ENCODE peak calls at places on chromosomes 1 and 21, in eight cellular contexts. One of them, this sample, is unnamed.

GRCh38 chr1:180155202-180155682 is 573 bp downstream of the QSOX1 start:
- DNase-seq in HCT116: no peak
- DNase-seq in left ventricle myocardium inferior: no peak
- DNase-seq in SJSA1: no peak
- DNase-seq in naive thymus-derived CD4-positive, alpha-beta T cell: no peak
- DNase-seq in fibroblast of lung: no peak
- DNase-seq in psoas muscle: peak
- DNase-seq in neuronal stem cell: no peak
- DNase-seq in this sample: no peak

GRCh38 chr1:174003867-174004266 is 18.3 kb downstream of the RC3H1 start:
- DNase-seq in left ventricle myocardium inferior: no peak
- DNase-seq in naive thymus-derived CD4-positive, alpha-beta T cell: no peak
- DNase-seq in neuronal stem cell: no peak
- DNase-seq in SJSA1: no peak
- DNase-seq in HCT116: no peak
- DNase-seq in fibroblast of lung: no peak
- DNase-seq in psoas muscle: no peak
- DNase-seq in this sample: no peak

GRCh38 chr1:209527372-209527771 is 56.1 kb upstream of the CAMK1G start:
- DNase-seq in left ventricle myocardium inferior: no peak
- DNase-seq in naive thymus-derived CD4-positive, alpha-beta T cell: no peak
- DNase-seq in fibroblast of lung: peak
- DNase-seq in neuronal stem cell: no peak
- DNase-seq in HCT116: no peak
- DNase-seq in SJSA1: no peak
- DNase-seq in psoas muscle: no peak
- DNase-seq in this sample: no peak

GRCh38 chr1:235013512-235013911 is 115.1 kb downstream of the TOMM20 start:
- DNase-seq in left ventricle myocardium inferior: no peak
- DNase-seq in naive thymus-derived CD4-positive, alpha-beta T cell: no peak
- DNase-seq in fibroblast of lung: no peak
- DNase-seq in psoas muscle: no peak
- DNase-seq in HCT116: no peak
- DNase-seq in neuronal stem cell: no peak
- DNase-seq in SJSA1: no peak
- DNase-seq in this sample: no peak

GRCh38 chr1:176855434-176855745 is 309.1 kb downstream of the ASTN1 start:
- DNase-seq in fibroblast of lung: no peak
- DNase-seq in left ventricle myocardium inferior: no peak
- DNase-seq in SJSA1: no peak
- DNase-seq in HCT116: no peak
- DNase-seq in psoas muscle: no peak
- DNase-seq in naive thymus-derived CD4-positive, alpha-beta T cell: no peak
- DNase-seq in neuronal stem cell: no peak
- DNase-seq in this sample: no peak

GRCh38 chr21:46082638-46083270 is 15.2 kb upstream of the COL6A2 start:
- DNase-seq in fibroblast of lung: no peak
- DNase-seq in HCT116: no peak
- DNase-seq in SJSA1: peak
- DNase-seq in psoas muscle: no peak
- DNase-seq in neuronal stem cell: no peak
- DNase-seq in left ventricle myocardium inferior: no peak
- DNase-seq in naive thymus-derived CD4-positive, alpha-beta T cell: no peak
- DNase-seq in this sample: no peak

GRCh38 chr1:24925082-24925779 is 4.8 kb downstream of the RUNX3 start:
- DNase-seq in SJSA1: no peak
- DNase-seq in HCT116: no peak
- DNase-seq in left ventricle myocardium inferior: no peak
- DNase-seq in neuronal stem cell: no peak
- DNase-seq in naive thymus-derived CD4-positive, alpha-beta T cell: no peak
- DNase-seq in fibroblast of lung: no peak
- DNase-seq in psoas muscle: no peak
- DNase-seq in this sample: no peak

GRCh38 chr1:30106125-30106524 is 617.3 kb downstream of the MATN1 start:
- DNase-seq in naive thymus-derived CD4-positive, alpha-beta T cell: no peak
- DNase-seq in psoas muscle: no peak
- DNase-seq in neuronal stem cell: peak
- DNase-seq in HCT116: no peak
- DNase-seq in fibroblast of lung: peak
- DNase-seq in SJSA1: peak
- DNase-seq in left ventricle myocardium inferior: peak
- DNase-seq in this sample: no peak

GRCh38 chr1:227792216-227793078 is 23.0 kb upstream of the PRSS38 start:
- DNase-seq in fibroblast of lung: no peak
- DNase-seq in neuronal stem cell: no peak
- DNase-seq in SJSA1: no peak
- DNase-seq in psoas muscle: no peak
- DNase-seq in left ventricle myocardium inferior: no peak
- DNase-seq in naive thymus-derived CD4-positive, alpha-beta T cell: no peak
- DNase-seq in HCT116: no peak
- DNase-seq in this sample: no peak

GRCh38 chr1:19811206-19811851 is 3.8 kb downstream of the RNF186 start:
- DNase-seq in naive thymus-derived CD4-positive, alpha-beta T cell: peak
- DNase-seq in neuronal stem cell: no peak
- DNase-seq in left ventricle myocardium inferior: peak
- DNase-seq in fibroblast of lung: peak
- DNase-seq in SJSA1: no peak
- DNase-seq in HCT116: peak
- DNase-seq in psoas muscle: peak
- DNase-seq in this sample: no peak

GRCh38 chr21:29832217-29832616 is 107.6 kb downstream of the GRIK1 start:
- DNase-seq in naive thymus-derived CD4-positive, alpha-beta T cell: no peak
- DNase-seq in psoas muscle: no peak
- DNase-seq in fibroblast of lung: no peak
- DNase-seq in SJSA1: no peak
- DNase-seq in left ventricle myocardium inferior: no peak
- DNase-seq in neuronal stem cell: no peak
- DNase-seq in HCT116: no peak
- DNase-seq in this sample: no peak

GRCh38 chr1:223872308-223872878 is 26.6 kb upstream of the TP53BP2 start:
- DNase-seq in fibroblast of lung: peak
- DNase-seq in psoas muscle: no peak
- DNase-seq in SJSA1: no peak
- DNase-seq in left ventricle myocardium inferior: no peak
- DNase-seq in HCT116: no peak
- DNase-seq in naive thymus-derived CD4-positive, alpha-beta T cell: no peak
- DNase-seq in neuronal stem cell: no peak
- DNase-seq in this sample: no peak

GRCh38 chr1:85894651-85895050 is 186.4 kb upstream of the ZNHIT6 start:
- DNase-seq in left ventricle myocardium inferior: no peak
- DNase-seq in fibroblast of lung: peak
- DNase-seq in naive thymus-derived CD4-positive, alpha-beta T cell: no peak
- DNase-seq in SJSA1: peak
- DNase-seq in neuronal stem cell: no peak
- DNase-seq in HCT116: peak
- DNase-seq in psoas muscle: peak
- DNase-seq in this sample: no peak

GRCh38 chr1:162688931-162689330 is 56.7 kb downstream of the DDR2 start:
- DNase-seq in fibroblast of lung: no peak
- DNase-seq in HCT116: no peak
- DNase-seq in neuronal stem cell: no peak
- DNase-seq in SJSA1: no peak
- DNase-seq in left ventricle myocardium inferior: no peak
- DNase-seq in naive thymus-derived CD4-positive, alpha-beta T cell: no peak
- DNase-seq in psoas muscle: no peak
- DNase-seq in this sample: no peak

GRCh38 chr1:162689745-162690671 is 57.7 kb downstream of the DDR2 start:
- DNase-seq in left ventricle myocardium inferior: no peak
- DNase-seq in SJSA1: no peak
- DNase-seq in naive thymus-derived CD4-positive, alpha-beta T cell: no peak
- DNase-seq in fibroblast of lung: peak
- DNase-seq in neuronal stem cell: no peak
- DNase-seq in HCT116: no peak
- DNase-seq in psoas muscle: peak
- DNase-seq in this sample: no peak

GRCh38 chr1:162691999-162692575 is 59.8 kb downstream of the DDR2 start:
- DNase-seq in naive thymus-derived CD4-positive, alpha-beta T cell: no peak
- DNase-seq in HCT116: no peak
- DNase-seq in neuronal stem cell: no peak
- DNase-seq in SJSA1: no peak
- DNase-seq in left ventricle myocardium inferior: no peak
- DNase-seq in psoas muscle: no peak
- DNase-seq in fibroblast of lung: peak
- DNase-seq in this sample: no peak

GRCh38 chr1:162688521-162688920 is 56.3 kb downstream of the DDR2 start:
- DNase-seq in naive thymus-derived CD4-positive, alpha-beta T cell: no peak
- DNase-seq in fibroblast of lung: no peak
- DNase-seq in SJSA1: no peak
- DNase-seq in psoas muscle: no peak
- DNase-seq in HCT116: no peak
- DNase-seq in neuronal stem cell: no peak
- DNase-seq in left ventricle myocardium inferior: no peak
- DNase-seq in this sample: no peak

DNA sequence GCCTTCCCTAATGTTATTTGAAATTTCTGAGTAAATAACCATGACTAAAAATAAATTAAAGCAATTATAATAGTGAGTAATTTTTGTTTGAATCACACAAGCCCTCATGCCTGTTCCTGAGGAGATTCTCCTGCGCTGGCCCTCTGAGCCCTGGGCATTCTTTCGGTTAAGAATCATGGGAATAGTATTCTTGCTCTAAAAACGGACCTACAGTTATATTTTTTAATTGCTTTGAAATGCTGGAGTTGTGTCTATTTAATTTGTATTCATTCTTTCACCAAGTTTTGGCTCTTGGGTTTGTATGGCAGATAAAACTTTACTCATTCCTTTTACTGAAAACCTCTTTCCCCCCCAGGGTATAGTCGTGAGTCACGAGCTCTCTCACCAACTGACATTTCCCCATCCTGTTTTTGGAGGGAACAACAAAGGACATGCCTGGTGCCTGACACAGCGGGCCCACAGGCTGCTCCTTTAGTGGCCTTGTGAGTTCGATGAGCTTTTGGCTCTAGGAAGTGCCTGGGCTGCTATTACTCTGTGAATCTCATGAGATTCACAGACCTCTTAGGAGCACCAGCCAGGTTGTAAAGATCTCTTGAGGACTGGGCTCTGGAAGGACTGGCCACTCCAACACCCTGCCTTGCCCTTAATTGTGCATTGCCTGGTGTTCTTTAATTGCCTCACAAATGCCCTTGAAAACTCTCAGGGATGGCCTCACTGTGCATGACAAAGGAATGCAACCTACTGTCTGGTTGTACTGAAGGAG is 58.6 kb downstream of the DDR2 start:
- DNase-seq in naive thymus-derived CD4-positive, alpha-beta T cell: no peak
- DNase-seq in SJSA1: peak
- DNase-seq in fibroblast of lung: peak
- DNase-seq in neuronal stem cell: no peak
- DNase-seq in HCT116: peak
- DNase-seq in left ventricle myocardium inferior: peak
- DNase-seq in psoas muscle: peak
- DNase-seq in this sample: peak
- H3K27ac ChIP-seq in naive thymus-derived CD4-positive, alpha-beta T cell: no peak
- H3K27ac ChIP-seq in SJSA1: peak
- H3K27ac ChIP-seq in fibroblast of lung: peak
- H3K27ac ChIP-seq in neuronal stem cell: no peak
- H3K27ac ChIP-seq in HCT116: peak
- H3K27ac ChIP-seq in left ventricle myocardium inferior: peak
- H3K27ac ChIP-seq in psoas muscle: peak
- H3K27ac ChIP-seq in this sample: peak

DNA sequence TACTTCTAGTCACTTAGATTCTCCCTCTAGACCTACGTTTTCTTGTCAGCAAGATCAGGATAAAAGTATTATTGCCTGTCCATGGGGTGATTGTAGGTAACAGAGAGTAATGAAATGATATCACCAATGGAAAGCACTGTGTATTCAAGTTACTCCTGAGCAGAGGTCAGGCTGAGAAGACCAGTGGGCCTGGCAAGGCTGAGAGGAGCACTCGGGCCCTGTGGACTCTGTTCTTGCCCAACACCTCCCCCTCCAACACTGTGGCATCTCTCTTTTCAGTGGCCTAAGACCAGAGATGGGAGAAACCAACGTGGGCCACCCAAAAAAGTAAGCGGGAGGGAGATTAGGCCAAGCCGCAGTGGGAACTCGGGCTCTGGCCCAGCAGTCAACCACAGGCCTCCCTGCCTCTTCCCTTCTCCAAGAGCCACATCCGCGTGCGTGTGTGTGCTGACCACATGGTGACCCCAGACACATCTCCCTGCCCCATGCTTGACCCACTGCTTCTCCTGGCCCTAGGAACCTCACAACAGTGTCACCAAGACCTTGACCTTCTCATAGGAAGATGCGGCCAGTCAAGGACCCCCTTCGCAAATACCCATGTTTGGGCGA is 12.3 kb downstream of the RORC start:
- DNase-seq in HCT116: no peak
- DNase-seq in fibroblast of lung: no peak
- DNase-seq in left ventricle myocardium inferior: no peak
- DNase-seq in neuronal stem cell: no peak
- DNase-seq in SJSA1: no peak
- DNase-seq in psoas muscle: no peak
- DNase-seq in naive thymus-derived CD4-positive, alpha-beta T cell: no peak
- DNase-seq in this sample: no peak
- H3K27ac ChIP-seq in HCT116: no peak
- H3K27ac ChIP-seq in fibroblast of lung: no peak
- H3K27ac ChIP-seq in left ventricle myocardium inferior: no peak
- H3K27ac ChIP-seq in neuronal stem cell: no peak
- H3K27ac ChIP-seq in SJSA1: no peak
- H3K27ac ChIP-seq in psoas muscle: peak
- H3K27ac ChIP-seq in naive thymus-derived CD4-positive, alpha-beta T cell: no peak
- H3K27ac ChIP-seq in this sample: no peak

GRCh38 chr1:183070234-183070922 is 47.2 kb downstream of the LAMC1 start:
- DNase-seq in naive thymus-derived CD4-positive, alpha-beta T cell: no peak
- DNase-seq in psoas muscle: no peak
- DNase-seq in HCT116: no peak
- DNase-seq in SJSA1: no peak
- DNase-seq in fibroblast of lung: no peak
- DNase-seq in neuronal stem cell: no peak
- DNase-seq in left ventricle myocardium inferior: no peak
- DNase-seq in this sample: no peak
- H3K27ac ChIP-seq in naive thymus-derived CD4-positive, alpha-beta T cell: no peak
- H3K27ac ChIP-seq in psoas muscle: peak
- H3K27ac ChIP-seq in HCT116: no peak
- H3K27ac ChIP-seq in SJSA1: no peak
- H3K27ac ChIP-seq in fibroblast of lung: no peak
- H3K27ac ChIP-seq in neuronal stem cell: no peak
- H3K27ac ChIP-seq in left ventricle myocardium inferior: peak
- H3K27ac ChIP-seq in this sample: peak

DNA sequence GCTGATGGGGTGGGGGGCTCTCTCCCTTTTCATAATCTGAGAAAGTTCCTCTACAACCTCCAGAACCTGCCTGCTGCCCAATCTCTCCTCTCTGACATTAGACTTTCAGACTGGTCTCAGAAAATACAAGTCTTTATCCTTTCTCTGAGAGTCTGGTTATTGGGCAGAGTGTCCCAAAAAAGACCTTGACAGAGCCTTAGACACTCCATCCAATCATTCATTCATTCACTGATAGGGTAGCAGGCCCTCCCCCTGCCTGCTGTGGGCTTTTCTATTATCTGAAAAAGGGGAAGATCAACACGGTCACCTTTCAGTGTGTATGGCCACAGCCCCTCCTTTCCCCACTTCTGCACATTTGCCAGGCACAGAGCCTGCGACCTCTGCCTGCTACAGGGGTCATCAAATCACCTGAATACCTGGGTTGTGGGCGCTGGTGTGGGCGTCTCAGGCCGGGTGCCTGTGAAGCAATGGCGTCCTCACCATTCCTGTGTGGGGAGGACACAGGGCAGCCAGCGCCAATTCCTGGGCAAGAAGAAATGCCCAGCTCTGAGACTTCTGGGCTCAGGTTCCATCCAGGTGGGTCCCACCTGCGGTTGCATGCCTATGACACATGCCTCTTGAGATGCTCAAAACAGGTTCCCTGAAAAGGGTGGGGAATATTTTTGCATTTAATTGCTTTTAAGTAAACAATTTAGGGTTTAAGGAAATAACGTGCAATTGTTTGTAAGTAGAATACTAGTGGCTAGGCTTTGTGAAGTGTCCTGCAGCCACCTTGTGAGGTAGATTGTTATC is 52.8 kb downstream of the ELK4 start:
- DNase-seq in fibroblast of lung: no peak
- DNase-seq in HCT116: no peak
- DNase-seq in naive thymus-derived CD4-positive, alpha-beta T cell: no peak
- DNase-seq in left ventricle myocardium inferior: no peak
- DNase-seq in neuronal stem cell: no peak
- DNase-seq in SJSA1: peak
- DNase-seq in psoas muscle: no peak
- DNase-seq in this sample: no peak
- H3K27ac ChIP-seq in fibroblast of lung: no peak
- H3K27ac ChIP-seq in HCT116: no peak
- H3K27ac ChIP-seq in naive thymus-derived CD4-positive, alpha-beta T cell: no peak
- H3K27ac ChIP-seq in left ventricle myocardium inferior: no peak
- H3K27ac ChIP-seq in neuronal stem cell: no peak
- H3K27ac ChIP-seq in SJSA1: no peak
- H3K27ac ChIP-seq in psoas muscle: no peak
- H3K27ac ChIP-seq in this sample: no peak